ENCODE peak calls at places on chromosomes 2 and 18, in ten cellular contexts. H is stomach, G is K562, A is suprapubic skin, F is heart left ventricle, X is HCT116, B is A549, P is adrenal gland, Z is ovary, K is transverse colon. I is an unnamed sample.

GRCh38 chr2:177598321-177598922 is 205.8 kb downstream of the AGPS start:
- DNase-seq in H (no peak), G (no peak), A (no peak), F (no peak), X (no peak), B (no peak), P (no peak), Z (peak; percentile 54), K (no peak), I (no peak)

GRCh38 chr2:39595116-39595515 is 70.6 kb upstream of the TMEM178A start:
- DNase-seq in H (no peak), G (no peak), A (no peak), F (no peak), X (no peak), B (no peak), P (no peak), Z (no peak), K (no peak), I (no peak)

GRCh38 chr2:143284087-143284675 is 155.0 kb downstream of the ARHGAP15 start:
- DNase-seq in H (no peak), G (peak; percentile 13), A (no peak), F (no peak), X (peak; percentile 47), B (peak; percentile 51), P (no peak), Z (no peak), K (no peak), I (no peak)

GRCh38 chr2:183117226-183117625 is 7.0 kb upstream of the NUP35 start:
- DNase-seq in H (no peak), G (no peak), A (no peak), F (no peak), X (no peak), B (no peak), P (no peak), Z (no peak), K (no peak), I (no peak)

GRCh38 chr18:70931942-70932814 is 643.3 kb downstream of the SOCS6 start:
- DNase-seq in H (no peak), G (no peak), A (no peak), F (no peak), X (no peak), B (peak; percentile 32), P (no peak), Z (no peak), K (no peak), I (no peak)

GRCh38 chr18:50507120-50507590 is 52.7 kb upstream of the MAPK4 start:
- DNase-seq in H (peak; percentile 48), G (peak; percentile 49), A (no peak), F (peak; percentile 55), X (no peak), B (peak; percentile 12), P (peak; percentile 75), Z (peak; percentile 31), K (peak; percentile 46), I (peak; percentile 53)

GRCh38 chr18:35991696-35992095 is 19.2 kb downstream of the RMP24 start:
- DNase-seq in H (no peak), G (no peak), A (no peak), F (no peak), X (no peak), B (no peak), P (no peak), Z (no peak), K (no peak), I (no peak)

GRCh38 chr2:168635065-168635577 is 167.3 kb upstream of the NOSTRIN start:
- DNase-seq in H (peak; percentile 45), G (no peak), A (no peak), F (peak; percentile 60), X (no peak), B (no peak), P (peak; percentile 61), Z (peak; percentile 57), K (peak; percentile 55), I (peak; percentile 60)

GRCh38 chr18:50662177-50662576 is 102.3 kb downstream of the MAPK4 start:
- DNase-seq in H (no peak), G (peak; percentile 27), A (no peak), F (no peak), X (peak; percentile 8), B (peak; percentile 36), P (no peak), Z (no peak), K (no peak), I (no peak)

GRCh38 chr2:192267484-192267883 is 72.8 kb upstream of the TMEFF2 start:
- DNase-seq in H (no peak), G (no peak), A (no peak), F (no peak), X (no peak), B (peak; percentile 10), P (no peak), Z (no peak), K (no peak), I (no peak)

GRCh38 chr2:49490710-49491109 is 336.4 kb upstream of the FSHR start:
- DNase-seq in H (peak; percentile 45), G (peak; percentile 7), A (no peak), F (no peak), X (no peak), B (peak; percentile 39), P (peak; percentile 31), Z (peak; percentile 12), K (peak; percentile 50), I (peak; percentile 52)

GRCh38 chr18:67243799-67244587 is 272.5 kb downstream of the DSEL start:
- DNase-seq in H (no peak), G (no peak), A (no peak), F (no peak), X (no peak), B (no peak), P (no peak), Z (no peak), K (no peak), I (no peak)

GRCh38 chr2:134818321-134818720 is 20.1 kb upstream of the ACMSD start:
- DNase-seq in H (no peak), G (no peak), A (no peak), F (no peak), X (peak; percentile 82), B (no peak), P (no peak), Z (no peak), K (no peak), I (no peak)

GRCh38 chr2:157150747-157151146 is 106.8 kb upstream of the GALNT5 start:
- DNase-seq in H (no peak), G (no peak), A (no peak), F (no peak), X (no peak), B (peak; percentile 37), P (no peak), Z (no peak), K (no peak), I (no peak)

GRCh38 chr2:176081993-176082884 is 1.5 kb downstream of the EVX2 start:
- DNase-seq in H (no peak), G (no peak), A (no peak), F (no peak), X (no peak), B (no peak), P (no peak), Z (no peak), K (no peak), I (no peak)

GRCh38 chr2:164495491-164496223 is 125.6 kb downstream of the GRB14 start:
- DNase-seq in H (no peak), G (no peak), A (no peak), F (no peak), X (peak; percentile 23), B (peak; percentile 72), P (no peak), Z (no peak), K (no peak), I (no peak)

GRCh38 chr2:127387655-127388422 is at the start of gene MAP3K2:
- DNase-seq in H (peak; percentile 97), G (peak; percentile 99), A (peak; percentile 96), F (peak; percentile 95), X (peak; percentile 72), B (peak; percentile 93), P (peak; percentile 94), Z (peak; percentile 95), K (peak; percentile 97), I (peak; percentile 97)

GRCh38 chr2:197929008-197929885 is 124.9 kb downstream of the PLCL1 start:
- DNase-seq in H (no peak), G (peak; percentile 78), A (no peak), F (peak; percentile 53), X (no peak), B (no peak), P (no peak), Z (no peak), K (no peak), I (no peak)

GRCh38 chr2:9462313-9462712 is 12.0 kb upstream of the IAH1 start:
- DNase-seq in H (no peak), G (no peak), A (no peak), F (no peak), X (no peak), B (no peak), P (no peak), Z (no peak), K (no peak), I (no peak)
- H3K4me1 ChIP-seq in H (peaks cover 9% of the 10 kb centered on the region), G (no peaks in the 10 kb centered on the region), A (no peaks in the 10 kb centered on the region), F (no peaks in the 10 kb centered on the region), X (no peaks in the 10 kb centered on the region), B (no peaks in the 10 kb centered on the region), P (no peaks in the 10 kb centered on the region), Z (no peaks in the 10 kb centered on the region), K (no peaks in the 10 kb centered on the region), I (no peaks in the 10 kb centered on the region)

DNA sequence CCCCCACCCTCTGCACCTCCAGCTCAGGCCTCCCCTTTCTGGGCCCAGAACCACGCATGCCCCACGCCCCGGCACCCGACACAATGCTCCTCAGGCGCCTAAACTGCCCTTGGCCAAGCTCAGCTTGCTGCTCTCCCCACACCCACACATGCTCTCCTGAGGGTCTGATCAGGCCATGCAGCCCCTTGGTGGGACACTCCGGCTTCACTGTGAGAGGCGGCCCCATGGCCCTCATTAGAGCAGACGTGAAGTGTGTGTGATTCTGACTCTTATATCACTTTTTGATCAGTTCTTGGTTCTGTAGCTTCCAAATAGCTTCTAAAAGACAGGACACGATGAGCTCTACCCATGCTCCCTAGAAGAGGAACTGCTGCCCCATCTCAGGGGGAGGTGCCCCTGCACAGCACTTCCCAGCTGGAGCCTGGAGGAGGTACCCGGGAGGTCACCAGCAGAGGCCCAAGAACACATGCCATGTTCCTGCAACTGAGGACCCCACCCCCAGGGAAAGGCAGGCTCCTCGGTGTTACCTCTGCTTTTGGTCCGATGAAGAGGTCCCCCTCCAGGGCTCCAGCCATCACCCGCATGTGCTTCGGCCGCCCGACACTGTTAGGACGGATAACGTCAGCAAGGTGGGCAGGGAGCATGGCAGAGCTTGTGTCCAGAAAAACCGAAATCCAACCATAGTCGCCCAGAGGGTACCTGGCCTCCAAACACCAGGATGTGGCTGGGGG is 3.6 kb downstream of the ACTR1B start:
- DNase-seq in H (no peak), G (no peak), A (no peak), F (no peak), X (no peak), B (no peak), P (no peak), Z (no peak), K (no peak), I (peak; percentile 23)
- TF ChIP-seq POLR2A in H (no peak), G (no peak), A (no peak), F (no peak), X (no peak), B (no peak), P (no peak), Z (no peak), K (no peak), I (no peak)

GRCh38 chr2:10285191-10285577 is 17.5 kb upstream of the HPCAL1 start:
- DNase-seq in H (no peak), G (no peak), A (no peak), F (no peak), X (no peak), B (no peak), P (no peak), Z (no peak), K (no peak), I (no peak)
- H3K4me1 ChIP-seq in H (peaks cover 28% of the 10 kb centered on the region), G (peaks cover 33% of the 10 kb centered on the region), A (peaks cover 19% of the 10 kb centered on the region), F (peaks cover 12% of the 10 kb centered on the region), X (peaks cover 69% of the 10 kb centered on the region), B (peaks cover 65% of the 10 kb centered on the region), P (peaks cover 26% of the 10 kb centered on the region), Z (no peaks in the 10 kb centered on the region), K (peaks cover 18% of the 10 kb centered on the region), I (peaks cover 33% of the 10 kb centered on the region)

GRCh38 chr2:72859831-72860262 is 27.4 kb upstream of the SPR start:
- DNase-seq in H (peak; percentile 79), G (peak; percentile 53), A (no peak), F (peak; percentile 44), X (peak; percentile 77), B (peak; percentile 80), P (peak; percentile 78), Z (peak; percentile 58), K (peak; percentile 78), I (no peak)
- TF ChIP-seq POLR2A in H (no peak), G (no peak), A (no peak), F (no peak), X (no peak), B (no peak), P (no peak), Z (no peak), K (no peak), I (no peak)